ENCODE peak calls at places on chromosomes 2 and 18, in four cellular contexts. N is SJSA1, Q is cardiac muscle cell, R is heart left ventricle. I is an unnamed sample. For H3K4me1 and H3K36me3, the result is how much of the 10 kb centered on the place peaks cover.

GRCh38 chr2:53315170-53315569 is 452.4 kb upstream of the CHAC2 start:
- DNase-seq in N (no peak), Q (no peak), R (no peak), I (no peak)

GRCh38 chr18:48007955-48008701 is 77.7 kb upstream of the SMAD2 start:
- DNase-seq in N (peak), Q (peak), R (peak), I (peak)

GRCh38 chr2:174759381-174760064 is 4.7 kb downstream of the CHRNA1 start:
- DNase-seq in N (no peak), Q (no peak), R (no peak), I (no peak)

GRCh38 chr18:48656582-48656981 is 117.8 kb downstream of the CTIF start:
- DNase-seq in N (no peak), Q (no peak), R (no peak), I (no peak)

GRCh38 chr2:241987726-241988125 is 118.2 kb downstream of the RTP5 start:
- DNase-seq in N (no peak), Q (no peak), R (no peak), I (no peak)

GRCh38 chr2:226431301-226431955 is 368.2 kb downstream of the IRS1 start:
- DNase-seq in N (peak), Q (peak), R (no peak), I (no peak)

GRCh38 chr2:120736955-120737801 is 1.5 kb downstream of the GLI2 start:
- DNase-seq in N (peak), Q (peak), R (peak), I (peak)

GRCh38 chr2:120748310-120748709 is 12.6 kb downstream of the GLI2 start:
- DNase-seq in N (no peak), Q (no peak), R (no peak), I (no peak)

GRCh38 chr18:48545690-48546365 is 7.0 kb downstream of the CTIF start:
- DNase-seq in N (peak), Q (peak), R (peak), I (peak)

GRCh38 chr18:79396431-79397287 is 929 bp downstream of the NFATC1 start:
- DNase-seq in N (peak), Q (peak), R (peak), I (no peak)

GRCh38 chr2:58594762-58595161 is 353.6 kb upstream of the FANCL start:
- DNase-seq in N (peak), Q (no peak), R (no peak), I (no peak)

GRCh38 chr2:171923206-171923605 is 945 bp downstream of the HAT1 start:
- DNase-seq in N (peak), Q (peak), R (no peak), I (peak)

GRCh38 chr2:45888167-45888566 is 236.7 kb downstream of the PRKCE start:
- DNase-seq in N (no peak), Q (peak), R (no peak), I (no peak)

GRCh38 chr18:32372381-32373061 is 98.2 kb downstream of the GAREM1 start:
- DNase-seq in N (peak), Q (no peak), R (no peak), I (no peak)

GRCh38 chr2:66675596-66675995 is 240.7 kb downstream of the MEIS1 start:
- DNase-seq in N (no peak), Q (no peak), R (no peak), I (no peak)

GRCh38 chr2:66683599-66683998 is 248.7 kb downstream of the MEIS1 start:
- DNase-seq in N (no peak), Q (no peak), R (peak), I (no peak)

GRCh38 chr2:66682476-66682875 is 247.6 kb downstream of the MEIS1 start:
- DNase-seq in N (no peak), Q (no peak), R (no peak), I (no peak)

GRCh38 chr2:66683068-66683467 is 248.1 kb downstream of the MEIS1 start:
- DNase-seq in N (no peak), Q (no peak), R (no peak), I (no peak)

GRCh38 chr2:66679422-66679821 is 244.5 kb downstream of the MEIS1 start:
- DNase-seq in N (no peak), Q (no peak), R (no peak), I (no peak)
- H3K4me3 ChIP-seq in N (no peak), Q (no peak), R (no peak), I (no peak)

DNA sequence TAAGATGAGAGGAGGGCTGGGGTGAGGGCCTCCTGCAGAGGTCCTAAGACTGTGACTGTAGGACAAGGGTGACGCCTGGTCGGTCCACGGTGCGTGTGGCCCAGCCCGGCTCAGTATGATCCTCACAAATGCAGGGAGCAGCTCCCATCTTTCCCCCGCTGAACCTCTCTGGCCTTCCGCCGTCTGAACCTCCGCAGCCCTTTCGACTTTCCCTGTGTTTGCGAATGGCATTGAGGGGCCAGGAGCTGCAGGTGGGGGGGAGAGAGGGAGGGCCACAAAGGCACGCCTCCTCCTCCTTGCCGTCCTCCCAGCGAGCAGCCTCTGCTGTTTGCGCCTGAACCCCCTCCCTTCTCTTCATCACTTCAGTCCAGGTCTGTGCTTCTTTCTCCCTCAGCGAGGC is 68.6 kb upstream of the PXDN start:
- DNase-seq in N (no peak), Q (no peak), R (no peak), I (no peak)
- H3K4me1 ChIP-seq in N (under half), Q (under half), R (under half), I (under half)

DNA sequence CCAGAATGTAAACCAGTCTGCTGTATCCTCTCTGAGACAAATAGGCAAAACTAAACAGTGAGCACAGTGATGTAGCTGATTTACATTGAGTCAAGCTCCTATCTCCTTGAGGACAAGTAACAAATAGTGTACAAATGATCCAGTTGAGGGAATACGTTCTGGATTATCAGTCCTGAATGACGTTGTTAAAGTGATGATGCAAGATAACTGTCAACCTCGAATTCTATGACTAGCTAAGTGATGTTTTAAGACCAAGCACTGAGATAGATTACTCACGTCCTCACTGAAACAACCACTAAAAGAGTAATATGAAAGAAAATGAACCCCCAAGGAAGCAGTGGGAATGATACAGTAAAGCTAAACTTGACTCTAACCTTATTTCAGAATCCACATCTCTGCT is 46.8 kb downstream of the SMC6 start:
- DNase-seq in N (no peak), Q (peak), R (no peak), I (no peak)
- H3K36me3 ChIP-seq in N (half or more), Q (under half), R (half or more), I (under half)

DNA sequence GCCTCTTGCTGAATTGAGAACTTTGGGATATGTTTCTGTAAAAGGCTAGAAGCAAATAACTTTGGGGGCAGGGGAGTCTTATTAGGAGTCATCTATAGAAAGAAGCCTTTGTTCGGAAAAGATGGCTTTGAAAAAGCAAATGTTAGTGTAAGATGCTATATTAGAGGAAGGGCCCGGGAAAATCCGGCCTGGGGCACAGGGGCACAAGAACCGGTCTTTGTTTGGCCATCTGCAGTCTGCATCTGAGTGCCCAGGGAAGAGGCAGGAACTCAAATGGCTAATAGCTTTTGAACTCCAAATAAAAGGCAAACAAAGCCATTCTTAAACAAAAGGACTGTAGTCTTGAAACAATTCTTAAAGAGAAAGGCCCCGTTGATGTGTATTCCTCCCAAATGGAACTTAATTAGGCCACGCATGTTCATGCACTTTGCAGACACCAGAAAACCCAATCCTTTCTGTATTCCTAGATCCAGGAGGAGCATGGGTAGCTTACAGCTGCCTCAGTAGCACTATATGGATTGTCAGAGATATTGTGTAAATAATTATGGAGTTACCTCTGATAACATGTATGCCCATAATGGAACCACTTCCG is 180.1 kb upstream of the ARL4C start:
- DNase-seq in N (peak), Q (no peak), R (no peak), I (no peak)
- H3K4me3 ChIP-seq in N (no peak), Q (no peak), R (no peak), I (no peak)

GRCh38 chr2:85760872-85761271 is 7.1 kb downstream of the ATOH8 start:
- DNase-seq in N (no peak), Q (no peak), R (no peak), I (no peak)
- H3K4me1 ChIP-seq in N (under half), Q (under half), R (under half), I (under half)